ENCODE peak calls at places on chromosomes 2 and 18, in seven cellular contexts. G, C, X, Z, Q, I and K are unnamed samples.
A peak's percentile ranks its signal among the peaks of the same experiment; 100 is the strongest.

GRCh38 chr2:167450364-167450763 is 562.1 kb downstream of the XIRP2 start:
- DNase-seq in G (no peak), C (no peak), X (no peak), Z (no peak), Q (no peak), I (no peak), K (no peak)

GRCh38 chr2:67790622-67791021 is 272.2 kb downstream of the C1D start:
- DNase-seq in G (no peak), C (no peak), X (no peak), Z (no peak), Q (no peak), I (no peak), K (peak; percentile 30)

GRCh38 chr2:236955675-236956618 is 129.7 kb upstream of the COPS8 start:
- DNase-seq in G (no peak), C (no peak), X (no peak), Z (no peak), Q (no peak), I (no peak), K (no peak)

GRCh38 chr2:91477731-91478672 is 2786.5 kb downstream of the RPIA start:
- DNase-seq in G (peak; percentile 67), C (peak; percentile 28), X (peak; percentile 56), Z (peak; percentile 64), Q (no peak), I (peak; percentile 34), K (peak; percentile 79)

GRCh38 chr2:109342890-109343289 is 213.9 kb downstream of the SH3RF3 start:
- DNase-seq in G (no peak), C (no peak), X (peak; percentile 28), Z (no peak), Q (no peak), I (no peak), K (no peak)

GRCh38 chr2:95525294-95526035 is 40.9 kb upstream of the TRIM43B start:
- DNase-seq in G (no peak), C (no peak), X (no peak), Z (peak; percentile 59), Q (peak; percentile 83), I (no peak), K (peak; percentile 66)

GRCh38 chr2:96409543-96410184 is 74.1 kb downstream of the NCAPH start:
- DNase-seq in G (no peak), C (peak; percentile 56), X (no peak), Z (no peak), Q (no peak), I (no peak), K (no peak)

GRCh38 chr2:111118455-111119003 is 2.2 kb upstream of the BCL2L11 start:
- DNase-seq in G (no peak), C (peak; percentile 28), X (peak; percentile 61), Z (peak; percentile 61), Q (peak; percentile 55), I (no peak), K (peak; percentile 50)

GRCh38 chr2:220228310-220229006 is 601.0 kb downstream of the SLC4A3 start:
- DNase-seq in G (no peak), C (no peak), X (no peak), Z (no peak), Q (no peak), I (no peak), K (peak; percentile 78)

GRCh38 chr18:8176554-8176953 is 432.7 kb upstream of the RAB12 start:
- DNase-seq in G (no peak), C (no peak), X (no peak), Z (no peak), Q (no peak), I (peak; percentile 44), K (no peak)

GRCh38 chr2:46171441-46171953 is 125.7 kb upstream of the EPAS1 start:
- DNase-seq in G (no peak), C (no peak), X (peak; percentile 77), Z (no peak), Q (no peak), I (peak; percentile 38), K (peak; percentile 92)

GRCh38 chr2:33238111-33238510 is 238.3 kb upstream of the RASGRP3 start:
- DNase-seq in G (no peak), C (no peak), X (no peak), Z (no peak), Q (no peak), I (no peak), K (peak; percentile 80)

GRCh38 chr2:230660294-230661060 is 52.2 kb upstream of the CAB39 start:
- DNase-seq in G (peak; percentile 75), C (peak; percentile 40), X (peak; percentile 67), Z (peak; percentile 76), Q (peak; percentile 53), I (no peak), K (no peak)

GRCh38 chr2:127199223-127199622 is 20.9 kb downstream of the CYP27C1 start:
- DNase-seq in G (no peak), C (no peak), X (no peak), Z (no peak), Q (no peak), I (no peak), K (no peak)

GRCh38 chr18:24446953-24447537 is 13.4 kb upstream of the HRH4 start:
- DNase-seq in G (no peak), C (no peak), X (no peak), Z (no peak), Q (no peak), I (no peak), K (no peak)
- H3K36me3 ChIP-seq in G (peaks cover 77% of the 10 kb centered on the region), C (no peaks in the 10 kb centered on the region), X (peaks cover 44% of the 10 kb centered on the region), Z (no peaks in the 10 kb centered on the region), Q (no peaks in the 10 kb centered on the region), I (peaks cover 42% of the 10 kb centered on the region), K (peaks cover 58% of the 10 kb centered on the region)

DNA sequence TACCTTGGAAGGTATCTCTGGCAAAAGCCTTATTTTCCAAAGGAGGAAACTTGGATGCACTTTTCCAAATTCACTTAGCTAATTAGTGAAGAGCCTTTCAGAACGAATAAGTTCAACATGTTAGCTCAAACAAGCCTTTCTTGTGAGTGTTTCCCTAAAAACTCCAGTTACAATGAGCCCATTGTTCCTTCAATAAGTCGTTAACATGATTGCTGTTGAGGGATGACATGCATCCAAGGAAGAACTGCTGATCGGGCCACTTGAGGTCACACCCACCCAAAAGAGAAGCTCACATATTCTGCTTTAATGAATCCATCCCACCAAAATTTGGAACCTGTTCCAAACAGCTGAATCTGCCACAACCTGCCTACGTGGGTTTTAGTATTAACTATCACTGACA is 48.1 kb upstream of the SLC35G4 start:
- DNase-seq in G (no peak), C (no peak), X (no peak), Z (no peak), Q (no peak), I (no peak), K (no peak)
- H3K36me3 ChIP-seq in G (no peaks in the 10 kb centered on the region), C (no peaks in the 10 kb centered on the region), X (no peaks in the 10 kb centered on the region), Z (no peaks in the 10 kb centered on the region), Q (no peaks in the 10 kb centered on the region), I (no peaks in the 10 kb centered on the region), K (no peaks in the 10 kb centered on the region)

DNA sequence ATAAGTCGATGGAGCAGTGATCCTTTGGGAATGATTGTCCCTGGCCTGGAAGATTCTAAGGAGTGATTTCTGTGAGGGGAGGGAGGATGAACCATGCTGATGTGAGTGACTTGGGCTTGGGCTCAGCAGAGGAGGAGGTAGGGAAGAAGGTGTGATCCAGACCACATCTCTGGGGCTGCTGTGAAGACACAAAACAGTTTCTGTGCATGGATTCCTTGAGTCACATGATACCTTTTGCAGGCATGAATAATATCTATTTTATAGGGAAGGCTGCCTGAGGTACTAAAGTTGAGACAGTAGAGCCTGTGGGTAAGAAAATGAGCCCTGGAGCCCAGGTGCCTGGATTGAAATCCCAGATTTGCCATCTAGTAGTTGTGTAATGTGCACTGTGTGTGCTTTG is 29.8 kb downstream of the SLC1A4 start:
- DNase-seq in G (no peak), C (no peak), X (no peak), Z (no peak), Q (no peak), I (no peak), K (no peak)
- H3K36me3 ChIP-seq in G (peaks cover 79% of the 10 kb centered on the region), C (no peaks in the 10 kb centered on the region), X (peaks cover 22% of the 10 kb centered on the region), Z (no peaks in the 10 kb centered on the region), Q (no peaks in the 10 kb centered on the region), I (peaks cover 10% of the 10 kb centered on the region), K (peaks cover 56% of the 10 kb centered on the region)

DNA sequence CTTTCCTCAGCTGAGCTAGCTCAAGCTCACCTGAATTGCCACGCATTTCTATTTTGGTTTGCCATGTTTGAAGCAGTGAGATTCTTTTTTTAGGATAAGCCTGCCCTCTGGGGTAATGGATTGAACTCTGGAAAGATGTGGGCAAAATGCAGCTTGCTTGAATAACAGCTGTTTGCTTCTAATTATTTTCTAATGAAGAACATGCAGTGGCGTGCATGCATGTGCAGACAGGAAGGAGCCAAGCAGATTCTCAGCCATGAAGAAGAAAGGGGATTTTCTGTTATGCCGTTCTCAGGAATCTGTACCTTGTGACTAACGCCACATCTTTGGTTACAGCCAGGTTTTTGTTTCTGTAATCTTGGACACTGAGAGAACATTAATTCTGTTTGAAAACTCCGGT is 171.2 kb downstream of the ANTXR1 start:
- DNase-seq in G (no peak), C (no peak), X (no peak), Z (no peak), Q (no peak), I (no peak), K (no peak)
- H3K36me3 ChIP-seq in G (peaks cover 53% of the 10 kb centered on the region), C (no peaks in the 10 kb centered on the region), X (peaks cover 8% of the 10 kb centered on the region), Z (no peaks in the 10 kb centered on the region), Q (no peaks in the 10 kb centered on the region), I (peaks cover 9% of the 10 kb centered on the region), K (peaks cover 39% of the 10 kb centered on the region)

GRCh38 chr18:27967938-27968803 is 208.8 kb downstream of the CDH2 start:
- DNase-seq in G (no peak), C (no peak), X (no peak), Z (no peak), Q (no peak), I (peak; percentile 66), K (peak; percentile 50)
- H3K36me3 ChIP-seq in G (no peaks in the 10 kb centered on the region), C (no peaks in the 10 kb centered on the region), X (peaks cover 10% of the 10 kb centered on the region), Z (no peaks in the 10 kb centered on the region), Q (no peaks in the 10 kb centered on the region), I (peaks cover 35% of the 10 kb centered on the region), K (peaks cover 21% of the 10 kb centered on the region)

DNA sequence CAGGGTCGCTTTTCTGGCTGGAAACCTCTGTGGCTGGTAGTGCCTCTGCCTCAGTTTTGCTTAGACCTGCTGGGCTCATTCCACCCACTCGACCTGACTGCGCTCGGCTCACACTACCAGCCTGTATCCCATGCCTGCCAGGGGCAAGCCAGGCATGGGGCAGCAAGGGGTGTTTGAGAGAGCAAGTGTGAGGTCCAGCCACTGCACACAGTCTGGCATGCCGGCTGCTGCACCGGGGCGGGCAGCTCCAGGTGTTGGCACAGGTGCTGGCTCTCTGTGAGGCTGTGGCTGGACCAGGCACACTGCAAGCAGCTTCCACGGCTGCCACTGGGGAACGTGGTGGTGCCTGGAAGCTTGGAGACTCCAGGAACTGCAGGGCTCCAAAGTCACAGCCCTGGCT is 90.9 kb downstream of the ATAD2B start:
- DNase-seq in G (no peak), C (peak; percentile 23), X (no peak), Z (no peak), Q (no peak), I (no peak), K (no peak)
- H3K36me3 ChIP-seq in G (peaks cover 24% of the 10 kb centered on the region), C (no peaks in the 10 kb centered on the region), X (peaks cover 6% of the 10 kb centered on the region), Z (no peaks in the 10 kb centered on the region), Q (no peaks in the 10 kb centered on the region), I (no peaks in the 10 kb centered on the region), K (peaks cover 3% of the 10 kb centered on the region)

DNA sequence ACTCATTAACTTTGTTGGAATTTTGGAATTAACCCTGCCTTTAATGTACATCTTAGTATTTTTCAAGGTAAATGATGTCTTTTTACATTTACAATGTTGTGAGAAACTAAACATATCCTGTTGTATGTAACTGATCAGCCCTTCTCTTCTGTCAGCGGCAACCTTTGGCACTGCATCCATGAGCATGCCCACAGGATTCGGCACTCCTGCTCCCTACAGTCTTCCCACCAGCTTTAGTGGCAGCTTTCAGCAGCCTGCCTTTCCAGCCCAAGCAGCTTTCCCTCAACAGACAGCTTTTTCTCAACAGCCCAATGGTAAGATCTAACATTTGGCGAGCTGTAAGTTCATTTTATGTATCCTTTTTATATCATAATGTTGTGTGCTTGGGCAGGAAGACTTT is 46.9 kb upstream of the SCYGR2 start:
- DNase-seq in G (no peak), C (no peak), X (no peak), Z (no peak), Q (no peak), I (no peak), K (no peak)
- H3K36me3 ChIP-seq in G (peaks cover 17% of the 10 kb centered on the region), C (no peaks in the 10 kb centered on the region), X (peaks cover 31% of the 10 kb centered on the region), Z (no peaks in the 10 kb centered on the region), Q (peaks cover 3% of the 10 kb centered on the region), I (peaks cover 42% of the 10 kb centered on the region), K (peaks cover 43% of the 10 kb centered on the region)